ENCODE peak calls at places on chromosomes 12 and 14, in five cellular contexts. U is H1, P is GM12878, D is HCT116, L is HepG2. W is an unnamed sample.
A peak's percentile ranks its signal among the peaks of the same experiment; 100 is the strongest.

GRCh38 chr12:113939867-113940266 is 26.3 kb downstream of the RBM19 start:
- DNase-seq in D (no peak), P (no peak), U (no peak), L (no peak), W (no peak)

GRCh38 chr14:99587463-99588278 is 16.3 kb downstream of the CCDC85C start:
- DNase-seq in L (no peak), D (no peak), P (no peak), U (no peak), W (no peak)

GRCh38 chr14:86799244-86799647 is 1193.7 kb downstream of the GALC start:
- DNase-seq in L (peak; percentile 72), P (no peak), D (no peak), U (no peak), W (no peak)

GRCh38 chr14:102795060-102795925 is 18.0 kb downstream of the TRAF3 start:
- DNase-seq in L (peak; percentile 82), D (no peak), P (no peak), U (no peak), W (no peak)

GRCh38 chr12:91804533-91804932 is 341.1 kb downstream of the BTG1 start:
- DNase-seq in L (no peak), D (peak; percentile 81), P (no peak), U (no peak), W (no peak)

GRCh38 chr12:71746983-71747611 is 7.6 kb upstream of the RAB21 start:
- DNase-seq in D (peak; percentile 49), L (peak; percentile 66), P (peak; percentile 45), U (no peak), W (no peak)

GRCh38 chr12:54588110-54588831 is at the start of gene PPP1R1A:
- DNase-seq in P (no peak), U (peak; percentile 73), D (no peak), L (no peak), W (no peak)

GRCh38 chr14:103296987-103297386 is 37.0 kb upstream of the EIF5 start:
- DNase-seq in L (no peak), U (no peak), P (no peak), D (no peak), W (peak; percentile 28)

GRCh38 chr12:65495233-65495632 is 216.8 kb downstream of the MSRB3 start:
- DNase-seq in D (peak; percentile 88), P (no peak), U (no peak), L (peak; percentile 7), W (no peak)

GRCh38 chr12:119225454-119225853 is 46.7 kb downstream of the HSPB8 start:
- DNase-seq in U (peak; percentile 42), D (no peak), P (no peak), L (no peak), W (no peak)

GRCh38 chr12:110538869-110539622 is 36.9 kb downstream of the RAD9B start:
- DNase-seq in D (no peak), P (no peak), U (no peak), L (no peak), W (no peak)

GRCh38 chr12:16246264-16246663 is 31.2 kb downstream of the SLC15A5 start:
- DNase-seq in P (no peak), D (no peak), L (no peak), U (no peak), W (no peak)

GRCh38 chr12:14514154-14514842 is 53.4 kb downstream of the PLBD1 start:
- DNase-seq in P (no peak), L (peak; percentile 5), U (no peak), D (peak; percentile 71), W (peak; percentile 3)

GRCh38 chr12:65943388-65944137 is 119.3 kb downstream of the HMGA2 start:
- DNase-seq in U (no peak), D (no peak), L (no peak), P (no peak), W (no peak)

GRCh38 chr14:69694730-69695663 is 71.9 kb upstream of the SRSF5 start:
- DNase-seq in U (no peak), L (no peak), P (no peak), D (no peak), W (peak; percentile 34)

GRCh38 chr14:30681752-30682355 is 59.7 kb downstream of the SCFD1 start:
- DNase-seq in D (peak; percentile 27), L (peak; percentile 57), U (no peak), P (no peak), W (no peak)

GRCh38 chr14:97106166-97106565 is 309.0 kb downstream of the VRK1 start:
- DNase-seq in P (peak; percentile 12), D (no peak), L (no peak), U (no peak), W (no peak)

GRCh38 chr14:84760506-84760905 is 769.4 kb upstream of the FLRT2 start:
- DNase-seq in U (no peak), P (no peak), L (no peak), D (no peak), W (no peak)

GRCh38 chr14:75690010-75690409 is 29.0 kb downstream of the TTLL5 start:
- DNase-seq in U (no peak), P (no peak), D (no peak), L (no peak), W (no peak)

GRCh38 chr14:95523818-95524448 is 7.5 kb upstream of the SYNE3 start:
- DNase-seq in U (no peak), D (no peak), L (peak; percentile 79), P (no peak), W (peak; percentile 47)

GRCh38 chr14:89237923-89238529 is 179.0 kb downstream of the FOXN3 start:
- DNase-seq in L (no peak), P (no peak), D (no peak), U (no peak), W (peak; percentile 4)

GRCh38 chr14:99578541-99579044 is 25.4 kb downstream of the CCDC85C start:
- DNase-seq in P (no peak), D (no peak), U (no peak), L (no peak), W (no peak)

GRCh38 chr12:49867580-49868341 is 24.9 kb upstream of the BCDIN3D start:
- DNase-seq in P (no peak), U (peak; percentile 24), D (no peak), L (no peak), W (no peak)

GRCh38 chr14:32252030-32252670 is 49.1 kb upstream of the RNU6-8 start:
- DNase-seq in P (peak; percentile 36), L (peak; percentile 89), D (peak; percentile 62), U (peak; percentile 53), W (peak; percentile 38)

GRCh38 chr14:76742961-76743360 is 18.3 kb upstream of the VASH1 start:
- DNase-seq in U (no peak), P (no peak), L (no peak), D (no peak), W (no peak)

GRCh38 chr14:52917732-52918131 is 33.1 kb downstream of the FERMT2 start:
- DNase-seq in L (no peak), U (no peak), P (no peak), D (no peak), W (no peak)

GRCh38 chr14:26004342-26004741 is 593.5 kb downstream of the NOVA1 start:
- DNase-seq in P (no peak), D (no peak), L (no peak), U (no peak), W (no peak)

DNA sequence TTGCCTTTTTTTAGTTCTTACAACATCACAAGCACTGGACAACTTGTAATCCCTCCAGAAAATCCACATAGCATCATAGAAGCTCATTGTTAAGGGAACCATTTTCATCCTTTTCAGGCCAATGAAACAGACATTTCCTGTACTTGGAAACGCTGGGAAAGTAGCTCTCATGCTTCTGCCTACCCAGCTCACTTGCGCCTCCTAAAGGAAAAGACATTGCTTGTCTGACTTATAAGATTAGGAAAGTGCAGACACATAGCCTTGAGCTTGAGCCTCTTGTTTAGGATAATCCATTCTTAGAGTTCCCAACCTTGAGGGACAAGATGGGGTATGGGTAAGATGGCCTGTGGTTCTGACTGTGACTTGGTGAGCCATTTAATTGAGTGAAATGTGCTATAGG is 589.5 kb downstream of the NOVA1 start:
- DNase-seq in D (no peak), L (no peak), P (no peak), U (no peak), W (no peak)
- TF ChIP-seq JUND in D (no peak), L (no peak), P (no peak), U (no peak), W (no peak)

GRCh38 chr14:34359423-34360120 is 102.5 kb downstream of the SPTSSA start:
- DNase-seq in U (no peak), P (no peak), L (no peak), D (no peak), W (no peak)

GRCh38 chr14:34350903-34351302 is 111.1 kb downstream of the SPTSSA start:
- DNase-seq in P (no peak), D (no peak), U (no peak), L (no peak), W (no peak)

GRCh38 chr14:34356267-34356660 is 105.8 kb downstream of the SPTSSA start:
- DNase-seq in P (no peak), D (no peak), L (no peak), U (no peak), W (no peak)

GRCh38 chr14:34354556-34354955 is 107.5 kb downstream of the SPTSSA start:
- DNase-seq in D (no peak), L (no peak), P (no peak), U (no peak), W (no peak)

DNA sequence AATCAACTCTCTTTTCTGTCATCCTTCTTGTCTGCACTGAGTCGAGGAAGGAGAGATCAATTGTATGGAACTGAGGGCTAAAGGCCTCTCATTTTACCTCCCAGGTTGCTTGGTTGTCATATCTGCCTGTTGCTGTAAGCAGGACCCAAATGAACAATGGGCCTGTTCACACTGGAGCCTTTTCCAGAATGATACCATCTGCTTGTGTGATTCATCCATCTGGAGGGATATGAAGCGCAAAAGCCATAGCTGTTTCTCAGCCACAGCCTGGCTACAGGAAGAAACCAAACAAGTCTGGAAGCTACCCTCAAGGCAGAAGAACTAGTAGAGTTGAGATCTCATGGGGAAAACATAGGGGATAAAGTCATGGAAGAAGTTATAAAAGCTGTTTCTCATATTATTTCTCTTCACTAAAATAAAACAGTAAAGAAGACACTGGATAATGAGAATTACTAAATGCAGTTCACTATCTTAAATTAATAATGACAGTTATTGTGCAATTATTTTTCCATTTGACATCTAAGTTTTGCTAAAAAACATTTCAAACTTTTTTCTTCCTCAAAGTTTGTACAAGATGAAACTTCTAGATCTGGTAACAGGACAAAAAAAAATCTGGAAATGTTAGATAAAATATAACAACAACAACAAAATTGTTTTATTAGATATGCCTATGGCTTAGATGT is 106.3 kb downstream of the SPTSSA start:
- DNase-seq in L (peak; percentile 45), D (no peak), U (no peak), P (no peak), W (no peak)
- TF ChIP-seq ATF3 in L (no peak), D (no peak), U (no peak), P (no peak), W (no peak)

GRCh38 chr14:33642641-33643342 is 308.1 kb downstream of the EGLN3 start:
- DNase-seq in U (no peak), L (no peak), P (no peak), D (no peak), W (no peak)
- TF ChIP-seq JUND in U (no peak), L (no peak), P (no peak), D (no peak), W (no peak)

GRCh38 chr14:100654814-100655795 is 67.9 kb upstream of the BEGAIN start:
- DNase-seq in P (no peak), D (no peak), L (no peak), U (peak; percentile 83), W (peak; percentile 76)

GRCh38 chr14:100651999-100652508 is 64.8 kb upstream of the BEGAIN start:
- DNase-seq in U (no peak), D (no peak), P (no peak), L (no peak), W (no peak)

GRCh38 chr14:100653409-100653808 is 66.2 kb upstream of the BEGAIN start:
- DNase-seq in L (no peak), P (no peak), D (no peak), U (peak; percentile 79), W (peak; percentile 64)

GRCh38 chr14:100652739-100653138 is 65.5 kb upstream of the BEGAIN start:
- DNase-seq in D (no peak), L (no peak), U (no peak), P (no peak), W (no peak)

GRCh38 chr14:100654025-100654813 is 67.0 kb upstream of the BEGAIN start:
- DNase-seq in L (no peak), D (no peak), U (no peak), P (no peak), W (no peak)
- TF ChIP-seq ATF3 in L (no peak), D (no peak), U (no peak), P (no peak), W (no peak)

W was measured in K562.